ENCODE peak calls at places on chromosomes 12 and 14, in nine cellular contexts. V, K, W, G, Y, F, E, X and J are unnamed samples.

GRCh38 chr14:89303452-89304435 is 113.3 kb downstream of the FOXN3 start:
- DNase-seq in V (peak; percentile 3), K (no peak), W (no peak), G (no peak), Y (no peak), F (no peak), E (no peak), X (no peak), J (peak; percentile 65)

GRCh38 chr12:67269632-67270578 is 747 bp downstream of the CAND1 start:
- DNase-seq in V (peak; percentile 57), K (peak; percentile 18), W (peak; percentile 91), G (peak; percentile 85), Y (peak; percentile 61), F (no peak), E (peak; percentile 53), X (peak; percentile 80), J (no peak)

GRCh38 chr12:49619286-49619685 is 4.1 kb upstream of the PRPF40B start:
- DNase-seq in V (no peak), K (no peak), W (no peak), G (no peak), Y (no peak), F (no peak), E (no peak), X (no peak), J (no peak)

GRCh38 chr12:68042212-68042699 is 53.0 kb downstream of the IFNG-AS1 start:
- DNase-seq in V (peak; percentile 98), K (no peak), W (no peak), G (no peak), Y (no peak), F (no peak), E (peak; percentile 6), X (no peak), J (peak; percentile 3)

GRCh38 chr12:124867389-124867930 is 3.8 kb upstream of the SCARB1 start:
- DNase-seq in V (peak; percentile 39), K (no peak), W (no peak), G (no peak), Y (no peak), F (no peak), E (no peak), X (no peak), J (no peak)

GRCh38 chr12:111624540-111624939 is 25.4 kb upstream of the ATXN2 start:
- DNase-seq in V (peak; percentile 56), K (no peak), W (no peak), G (no peak), Y (peak; percentile 50), F (no peak), E (no peak), X (no peak), J (no peak)

GRCh38 chr12:65778268-65779090 is 45.8 kb upstream of the HMGA2 start:
- DNase-seq in V (peak; percentile 55), K (no peak), W (no peak), G (no peak), Y (no peak), F (no peak), E (no peak), X (no peak), J (no peak)

GRCh38 chr12:115455268-115455681 is 771.3 kb upstream of the TBX3 start:
- DNase-seq in V (no peak), K (no peak), W (no peak), G (no peak), Y (no peak), F (no peak), E (no peak), X (no peak), J (no peak)

DNA sequence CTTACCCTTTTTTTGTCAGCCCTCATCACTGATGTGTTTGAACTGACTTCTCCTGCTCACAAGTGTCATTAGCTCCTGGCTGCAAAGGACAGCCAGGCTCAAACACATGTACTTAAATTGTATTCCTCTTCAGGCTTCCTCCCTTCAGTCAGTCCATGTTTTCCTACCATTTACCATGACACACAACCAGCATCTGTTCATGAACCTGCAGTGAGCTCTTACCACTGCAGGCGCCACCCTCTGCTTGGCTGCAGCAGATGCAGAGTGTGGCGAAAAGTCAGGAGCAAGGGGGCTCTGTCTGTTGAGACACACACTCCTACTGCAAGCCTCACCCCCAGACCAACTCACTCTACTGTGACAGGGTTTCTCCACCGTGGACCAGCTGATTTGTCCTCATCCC is 70.2 kb downstream of the TSPAN11 start:
- DNase-seq in V (no peak), K (no peak), W (no peak), G (no peak), Y (no peak), F (no peak), E (no peak), X (no peak), J (no peak)
- TF ChIP-seq CTCF in V (no peak), K (no peak), W (no peak), G (peak; percentile 36), Y (no peak), F (no peak), E (no peak), X (no peak), J (no peak)

GRCh38 chr12:128269108-128269713 is 2.2 kb downstream of the TMEM132C start:
- DNase-seq in V (no peak), K (no peak), W (no peak), G (peak; percentile 1), Y (no peak), F (no peak), E (no peak), X (no peak), J (no peak)

GRCh38 chr12:128266559-128267245 is at the start of gene TMEM132C:
- DNase-seq in V (no peak), K (no peak), W (no peak), G (peak; percentile 9), Y (no peak), F (no peak), E (no peak), X (no peak), J (no peak)

GRCh38 chr12:128268348-128268725 is 1.4 kb downstream of the TMEM132C start:
- DNase-seq in V (no peak), K (no peak), W (no peak), G (peak; percentile 1), Y (no peak), F (no peak), E (no peak), X (no peak), J (no peak)

GRCh38 chr12:128267246-128267622 is 264 bp downstream of the TMEM132C start:
- DNase-seq in V (no peak), K (no peak), W (no peak), G (peak; percentile 2), Y (no peak), F (no peak), E (no peak), X (peak; percentile 59), J (no peak)

DNA sequence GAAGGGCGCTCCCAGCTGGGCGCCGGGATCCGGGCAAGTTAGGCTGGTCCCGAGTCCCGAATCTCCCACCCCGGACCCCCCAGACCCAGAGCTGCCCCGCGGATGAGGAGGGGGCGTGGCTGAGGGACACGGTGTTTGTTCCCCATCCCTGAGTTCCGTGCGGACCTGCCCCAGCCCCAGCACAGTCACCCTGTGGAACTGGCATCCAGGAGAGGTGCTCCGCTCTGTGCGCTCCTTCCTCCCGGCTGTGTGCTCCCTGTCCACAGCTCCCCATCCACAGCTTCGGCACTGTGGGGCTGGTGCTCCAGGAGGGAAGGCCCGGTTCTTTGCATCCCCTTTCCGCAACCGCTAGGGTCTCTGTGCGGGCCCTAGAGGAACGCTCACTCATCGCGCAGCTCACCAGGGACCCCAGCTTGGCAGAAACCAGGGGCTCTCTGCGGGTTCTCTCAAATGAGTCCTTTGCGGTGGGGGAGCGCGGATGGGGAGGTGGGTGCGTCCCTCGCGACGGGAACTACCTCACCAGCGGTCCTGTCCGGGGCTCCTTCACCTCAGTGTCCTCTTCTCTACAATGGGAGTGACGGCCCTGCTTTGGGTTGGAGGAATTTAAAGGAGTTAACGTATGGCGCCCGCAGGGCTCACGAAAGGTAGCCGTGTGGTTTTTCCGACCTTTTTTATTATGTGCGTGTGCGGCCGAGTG is 829 bp downstream of the TMEM132C start:
- DNase-seq in V (no peak), K (no peak), W (no peak), G (peak; percentile 20), Y (no peak), F (no peak), E (no peak), X (no peak), J (no peak)
- H3K4me3 ChIP-seq in V (no peak overlapping the region), K (no peak overlapping the region), W (peak overlapping the region; percentile 32), G (peak overlapping the region; percentile 39), Y (no peak overlapping the region), F (peak overlapping the region; percentile 49), E (no peak overlapping the region), X (peak overlapping the region; percentile 46), J (no peak overlapping the region)

GRCh38 chr14:20866194-20866593 is 25.0 kb upstream of the RNASE3 start:
- DNase-seq in V (no peak), K (no peak), W (no peak), G (no peak), Y (no peak), F (no peak), E (no peak), X (no peak), J (no peak)

DNA sequence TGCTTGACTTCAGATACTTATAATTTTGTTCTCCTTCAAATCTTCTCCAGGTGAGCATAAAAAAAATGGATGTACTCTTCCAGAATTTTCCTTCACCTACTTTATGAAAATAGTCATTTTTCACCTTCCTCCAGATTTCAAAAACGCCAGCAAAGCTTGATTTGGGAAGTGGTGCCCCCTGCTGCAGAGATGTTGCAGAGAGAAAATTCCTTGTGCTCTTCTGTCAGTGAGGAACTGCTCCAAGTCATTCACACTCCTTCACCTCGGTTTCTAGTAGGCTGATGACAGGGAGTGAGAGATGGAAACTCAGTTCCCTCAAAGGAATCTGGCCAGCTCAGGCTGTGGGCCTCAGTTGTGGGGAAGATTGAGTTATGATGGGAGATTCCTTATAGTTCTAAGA is 24.2 kb upstream of the RNASE3 start:
- DNase-seq in V (peak; percentile 17), K (no peak), W (no peak), G (peak; percentile 69), Y (no peak), F (no peak), E (no peak), X (no peak), J (no peak)
- TF ChIP-seq CTCF in V (peak; percentile 49), K (peak; percentile 46), W (no peak), G (peak; percentile 70), Y (peak; percentile 67), F (no peak), E (no peak), X (no peak), J (peak; percentile 37)

GRCh38 chr12:118183711-118184110 is 47.8 kb downstream of the PEBP1 start:
- DNase-seq in V (no peak), K (no peak), W (no peak), G (no peak), Y (no peak), F (no peak), E (no peak), X (no peak), J (no peak)

GRCh38 chr12:118188690-118189371 is 52.9 kb downstream of the PEBP1 start:
- DNase-seq in V (peak; percentile 20), K (no peak), W (no peak), G (peak; percentile 22), Y (no peak), F (no peak), E (no peak), X (no peak), J (no peak)

GRCh38 chr12:118187746-118188390 is 51.9 kb downstream of the PEBP1 start:
- DNase-seq in V (no peak), K (no peak), W (no peak), G (no peak), Y (no peak), F (no peak), E (no peak), X (no peak), J (no peak)

GRCh38 chr12:118185602-118186397 is 49.9 kb downstream of the PEBP1 start:
- DNase-seq in V (peak; percentile 57), K (no peak), W (no peak), G (no peak), Y (no peak), F (no peak), E (no peak), X (no peak), J (no peak)

GRCh38 chr12:118183155-118183554 is 47.2 kb downstream of the PEBP1 start:
- DNase-seq in V (no peak), K (no peak), W (no peak), G (no peak), Y (no peak), F (no peak), E (no peak), X (no peak), J (no peak)
- H3K4me3 ChIP-seq in V (no peak overlapping the region), K (no peak overlapping the region), W (no peak overlapping the region), G (no peak overlapping the region), Y (no peak overlapping the region), F (no peak overlapping the region), E (no peak overlapping the region), X (no peak overlapping the region), J (no peak overlapping the region)